ENCODE peak calls at places on chromosomes 13 and 19, in six cellular contexts. A, K, X, N, M and B are unnamed samples. For H3K27me3, the result is how much of the 10 kb centered on the place peaks cover.

GRCh38 chr13:67934615-67935330 is 704.6 kb upstream of the PCDH9 start:
- DNase-seq in A (no peak), K (no peak), X (no peak), N (no peak), M (no peak), B (no peak)

GRCh38 chr13:114100446-114101320 is 31.7 kb downstream of the RASA3 start:
- DNase-seq in A (peak), K (no peak), X (peak), N (peak), M (peak), B (no peak)

GRCh38 chr19:4284176-4284958 is 5.3 kb downstream of the SHD start:
- DNase-seq in A (peak), K (no peak), X (no peak), N (no peak), M (no peak), B (no peak)

GRCh38 chr13:32946558-32946957 is 69.7 kb upstream of the KL start:
- DNase-seq in A (no peak), K (no peak), X (no peak), N (no peak), M (no peak), B (no peak)

GRCh38 chr19:23098988-23099387 is 17.8 kb upstream of the ZNF730 start:
- DNase-seq in A (no peak), K (no peak), X (no peak), N (no peak), M (no peak), B (no peak)

GRCh38 chr13:34172048-34172447 is 354.1 kb downstream of the RFC3 start:
- DNase-seq in A (no peak), K (no peak), X (no peak), N (no peak), M (no peak), B (no peak)

GRCh38 chr19:2556221-2557092 is 80.5 kb downstream of the GADD45B start:
- DNase-seq in A (no peak), K (no peak), X (peak), N (peak), M (no peak), B (no peak)

GRCh38 chr19:15379083-15379995 is at the start of gene AKAP8:
- DNase-seq in A (peak), K (peak), X (peak), N (peak), M (peak), B (peak)

GRCh38 chr19:18946335-18946734 is 5.3 kb upstream of the HOMER3 start:
- DNase-seq in A (no peak), K (no peak), X (no peak), N (no peak), M (no peak), B (no peak)

GRCh38 chr19:47494211-47494547 is 10.2 kb upstream of the KPTN start:
- DNase-seq in A (no peak), K (no peak), X (no peak), N (no peak), M (no peak), B (no peak)

GRCh38 chr13:39554371-39554770 is 48.6 kb downstream of the LHFPL6 start:
- DNase-seq in A (no peak), K (no peak), X (no peak), N (no peak), M (no peak), B (no peak)

GRCh38 chr13:67075239-67075638 is 154.9 kb downstream of the PCDH9 start:
- DNase-seq in A (no peak), K (no peak), X (no peak), N (no peak), M (no peak), B (no peak)

GRCh38 chr13:51763486-51763885 is 40.5 kb downstream of the DHRS12 start:
- DNase-seq in A (no peak), K (no peak), X (no peak), N (no peak), M (no peak), B (no peak)

GRCh38 chr19:45817010-45817724 is 2.1 kb upstream of the RSPH6A start:
- DNase-seq in A (peak), K (peak), X (peak), N (peak), M (peak), B (peak)

GRCh38 chr19:45814851-45815481 is at the start of gene RSPH6A:
- DNase-seq in A (no peak), K (no peak), X (no peak), N (no peak), M (no peak), B (no peak)

GRCh38 chr19:45814166-45814780 is 835 bp downstream of the RSPH6A start:
- DNase-seq in A (no peak), K (no peak), X (no peak), N (no peak), M (no peak), B (no peak)

GRCh38 chr19:45816236-45817009 is 1.3 kb upstream of the RSPH6A start:
- DNase-seq in A (no peak), K (no peak), X (no peak), N (no peak), M (no peak), B (no peak)

DNA sequence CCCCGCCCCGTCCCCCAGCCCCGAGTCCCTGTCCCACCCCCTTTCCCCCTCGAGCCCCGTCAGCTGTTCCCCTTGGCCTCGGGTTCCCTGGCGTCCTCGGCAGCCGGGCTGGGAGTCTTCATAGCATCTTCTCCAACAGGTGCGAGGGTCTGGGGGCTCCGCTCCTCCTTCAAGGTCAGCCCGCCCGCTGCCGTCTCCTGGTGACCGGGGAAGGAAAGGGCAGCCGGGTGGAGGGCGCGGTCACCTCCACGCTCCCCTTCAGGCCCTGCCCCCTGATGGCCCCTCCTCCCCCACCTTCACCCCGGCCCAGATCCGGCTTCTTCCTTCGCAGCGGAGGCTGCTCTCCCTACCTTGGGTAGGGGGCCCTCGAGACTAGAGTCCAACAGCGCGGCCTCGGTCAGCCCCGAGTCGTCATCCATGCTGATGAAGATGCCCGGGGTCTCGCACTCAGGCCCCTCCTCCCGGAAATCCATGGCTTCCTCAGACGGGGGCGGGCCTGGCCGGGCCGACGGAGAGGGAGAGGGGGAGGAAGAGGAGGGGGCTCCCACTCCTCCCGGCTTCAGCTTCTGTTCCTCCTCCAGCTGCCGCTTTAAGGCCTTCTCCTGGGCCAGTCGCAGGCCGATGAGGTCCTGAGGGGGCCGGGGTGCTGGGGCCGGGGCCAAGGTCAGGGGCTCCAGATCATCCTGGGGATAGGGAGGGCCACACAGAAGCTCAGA is 551 bp upstream of the RSPH6A start:
- DNase-seq in A (no peak), K (no peak), X (no peak), N (no peak), M (no peak), B (no peak)
- H3K4me3 ChIP-seq in A (no peak), K (no peak), X (peak), N (peak), M (peak), B (no peak)

DNA sequence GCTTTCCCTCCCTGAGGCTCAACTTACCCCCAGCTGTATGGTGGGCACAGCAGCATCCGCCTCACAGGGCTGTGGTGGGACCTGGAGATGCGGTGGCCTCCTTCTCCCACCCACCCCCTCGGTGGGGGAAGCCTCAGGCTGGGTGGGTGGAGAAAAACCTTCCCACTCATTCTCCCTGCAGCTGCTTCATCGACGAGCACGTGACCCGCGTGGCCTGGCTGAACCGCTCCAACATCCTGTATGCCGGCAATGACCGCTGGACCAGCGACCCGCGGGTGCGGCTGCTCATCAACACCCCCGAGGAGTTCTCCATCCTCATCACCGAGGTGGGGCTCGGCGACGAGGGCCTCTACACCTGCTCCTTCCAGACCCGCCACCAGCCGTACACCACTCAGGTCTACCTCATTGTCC is 12.0 kb downstream of the IGLON5 start:
- DNase-seq in A (no peak), K (no peak), X (no peak), N (no peak), M (no peak), B (no peak)
- H3K27me3 ChIP-seq in A (under half), K (under half), X (under half), N (half or more), M (under half), B (under half)

DNA sequence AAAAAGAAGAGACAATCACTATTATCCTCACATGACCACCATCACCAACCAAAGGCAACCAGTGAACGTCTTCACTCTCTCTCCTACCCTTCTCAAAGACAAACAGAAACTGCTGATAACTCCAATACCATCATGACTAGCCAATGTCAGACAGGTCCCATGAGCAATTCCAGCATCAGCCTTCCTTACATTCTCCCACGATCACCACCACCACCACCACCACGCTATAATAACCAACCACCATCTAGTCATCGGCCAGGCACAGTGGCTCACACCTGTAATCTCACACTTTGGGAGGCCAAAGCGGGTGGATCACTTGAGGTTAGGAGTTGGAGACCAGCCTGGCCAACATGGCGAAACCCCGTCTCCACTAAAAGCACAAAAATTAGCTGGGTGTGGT is 3.9 kb downstream of the MYO1F start:
- DNase-seq in A (no peak), K (no peak), X (no peak), N (no peak), M (no peak), B (no peak)
- H3K4me3 ChIP-seq in A (no peak), K (peak), X (no peak), N (no peak), M (no peak), B (no peak)

GRCh38 chr19:10009714-10010224 is 535 bp downstream of the COL5A3 start:
- DNase-seq in A (no peak), K (peak), X (no peak), N (no peak), M (no peak), B (no peak)
- H3K27me3 ChIP-seq in A (half or more), K (under half), X (under half), N (under half), M (under half), B (under half)

GRCh38 chr13:96994030-96994848 is at the start of gene OXGR1:
- DNase-seq in A (peak), K (no peak), X (peak), N (no peak), M (no peak), B (no peak)
- H3K4me3 ChIP-seq in A (peak), K (no peak), X (no peak), N (peak), M (peak), B (no peak)

GRCh38 chr19:50728084-50728737 is 5.0 kb downstream of the CLEC11A start:
- DNase-seq in A (peak), K (peak), X (peak), N (no peak), M (peak), B (peak)
- H3K27me3 ChIP-seq in A (under half), K (under half), X (under half), N (half or more), M (under half), B (under half)

DNA sequence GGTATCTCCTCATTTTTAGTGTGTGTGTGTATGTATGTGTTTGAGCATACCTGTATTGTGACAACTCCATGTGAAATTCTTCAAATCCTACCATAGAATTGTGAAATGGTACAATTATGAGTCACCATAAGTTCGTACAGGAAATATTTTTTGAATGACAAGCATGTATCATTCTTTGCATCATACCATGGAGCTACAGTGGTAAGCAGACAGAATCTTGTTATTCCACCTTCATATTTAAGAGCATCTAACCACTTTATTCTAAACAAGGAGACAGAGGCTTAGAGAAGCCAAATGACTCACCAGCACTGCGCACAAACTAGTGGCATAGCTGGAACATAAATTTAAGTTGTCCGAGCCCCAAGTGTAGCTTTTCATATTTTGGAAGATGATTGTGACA is 4.5 kb upstream of the EPSTI1 start:
- DNase-seq in A (no peak), K (no peak), X (no peak), N (no peak), M (no peak), B (no peak)
- H3K4me3 ChIP-seq in A (no peak), K (no peak), X (no peak), N (no peak), M (no peak), B (no peak)

GRCh38 chr13:31119526-31119925 is 42.2 kb downstream of the HSPH1 start:
- DNase-seq in A (no peak), K (no peak), X (no peak), N (no peak), M (no peak), B (no peak)
- H3K27me3 ChIP-seq in A (under half), K (under half), X (under half), N (under half), M (under half), B (under half)